ENCODE peak calls at places on chromosomes 4 and X, in eight cellular contexts. Y is GM20000, U is tibial nerve, E is lower leg skin, C is mesendoderm, N is HFF-Myc, G is lower lobe of right lung, H is fibroblast of the aortic adventitia. L is an unnamed sample.

GRCh38 chr4:77699731-77700210 is 94.2 kb downstream of the CXCL13 start:
- DNase-seq in Y (no peak), U (no peak), E (no peak), C (peak; percentile 93), N (peak; percentile 91), G (no peak), H (peak; percentile 72), L (peak; percentile 92)

GRCh38 chr4:128768373-128768996 is 41.0 kb upstream of the JADE1 start:
- DNase-seq in Y (no peak), U (no peak), E (no peak), C (peak; percentile 71), N (no peak), G (no peak), H (peak; percentile 78), L (peak; percentile 82)

GRCh38 chr4:158535130-158535614 is 13.5 kb downstream of the RXFP1 start:
- DNase-seq in Y (no peak), U (no peak), E (no peak), C (no peak), N (peak; percentile 31), G (no peak), H (peak; percentile 66), L (peak; percentile 76)

GRCh38 chr4:40992472-40993298 is 221.7 kb downstream of the APBB2 start:
- DNase-seq in Y (peak; percentile 36), U (no peak), E (no peak), C (no peak), N (no peak), G (no peak), H (peak; percentile 78), L (peak; percentile 94)

GRCh38 chr4:40626183-40626990 is 3.3 kb downstream of the RBM47 start:
- DNase-seq in Y (no peak), U (no peak), E (no peak), C (peak; percentile 47), N (no peak), G (no peak), H (no peak), L (peak; percentile 50)

GRCh38 chr4:27921236-27921635 is 1060.6 kb downstream of the STIM2 start:
- DNase-seq in Y (no peak), U (no peak), E (no peak), C (no peak), N (no peak), G (no peak), H (peak; percentile 2), L (peak; percentile 64)

GRCh38 chr4:143335979-143336827 is 473 bp upstream of the GAB1 start:
- DNase-seq in Y (peak; percentile 74), U (peak; percentile 75), E (peak; percentile 82), C (peak; percentile 98), N (peak; percentile 81), G (peak; percentile 94), H (peak; percentile 92), L (peak; percentile 87)

GRCh38 chr4:140637836-140638235 is 69.1 kb upstream of the UCP1 start:
- DNase-seq in Y (peak; percentile 74), U (no peak), E (no peak), C (peak; percentile 73), N (no peak), G (no peak), H (peak; percentile 24), L (peak; percentile 15)

GRCh38 chrX:13898084-13898483 is 81.2 kb upstream of the GPM6B start:
- DNase-seq in Y (peak; percentile 33), U (peak; percentile 14), E (no peak), C (peak; percentile 79), N (peak; percentile 6), G (no peak), H (peak; percentile 49), L (peak; percentile 38)

GRCh38 chr4:42570221-42570620 is 86.7 kb downstream of the ATP8A1 start:
- DNase-seq in Y (no peak), U (no peak), E (peak; percentile 20), C (peak; percentile 7), N (no peak), G (peak; percentile 66), H (peak; percentile 46), L (no peak)

GRCh38 chrX:123493857-123494256 is 239.0 kb downstream of the THOC2 start:
- DNase-seq in Y (no peak), U (no peak), E (no peak), C (no peak), N (no peak), G (no peak), H (no peak), L (no peak)

GRCh38 chrX:47579537-47579936 is 2.7 kb upstream of the TIMP1 start:
- DNase-seq in Y (peak; percentile 52), U (no peak), E (no peak), C (no peak), N (no peak), G (peak; percentile 45), H (peak; percentile 66), L (peak; percentile 94)

GRCh38 chr4:173237152-173237551 is 68.5 kb downstream of the GALNT7 start:
- DNase-seq in Y (no peak), U (no peak), E (no peak), C (no peak), N (no peak), G (no peak), H (no peak), L (no peak)

GRCh38 chr4:37767546-37767945 is 58.9 kb upstream of the PGM2 start:
- DNase-seq in Y (no peak), U (peak; percentile 42), E (peak; percentile 64), C (no peak), N (no peak), G (peak; percentile 87), H (peak; percentile 35), L (peak; percentile 80)

GRCh38 chrX:107826286-107827136 is 845 bp downstream of the MID2 start:
- DNase-seq in Y (peak; percentile 45), U (peak; percentile 13), E (no peak), C (peak; percentile 60), N (no peak), G (peak; percentile 55), H (peak; percentile 48), L (peak; percentile 56)

GRCh38 chr4:54296548-54297203 is 67.6 kb downstream of the PDGFRA start:
- DNase-seq in Y (no peak), U (no peak), E (no peak), C (no peak), N (no peak), G (no peak), H (no peak), L (no peak)

GRCh38 chrX:2696698-2697215 is 5.7 kb downstream of the CD99 start:
- DNase-seq in Y (peak; percentile 70), U (no peak), E (no peak), C (no peak), N (peak; percentile 79), G (no peak), H (peak; percentile 86), L (peak; percentile 92)

GRCh38 chr4:186192068-186192751 is 843 bp downstream of the CYP4V2 start:
- DNase-seq in Y (peak; percentile 45), U (no peak), E (peak; percentile 26), C (peak; percentile 73), N (no peak), G (no peak), H (peak; percentile 58), L (peak; percentile 46)

GRCh38 chrX:70504772-70505450 is 60.3 kb downstream of the DLG3 start:
- DNase-seq in Y (no peak), U (no peak), E (no peak), C (no peak), N (no peak), G (no peak), H (no peak), L (no peak)

GRCh38 chrX:78514852-78515251 is 144.3 kb downstream of the RTL3 start:
- DNase-seq in Y (peak; percentile 2), U (no peak), E (no peak), C (peak; percentile 79), N (no peak), G (no peak), H (peak; percentile 25), L (no peak)

GRCh38 chr4:38868055-38868965 is 704 bp downstream of the FAM114A1 start:
- DNase-seq in Y (no peak), U (peak; percentile 21), E (peak; percentile 34), C (peak; percentile 65), N (no peak), G (peak; percentile 58), H (peak; percentile 45), L (peak; percentile 42)

GRCh38 chrX:16528620-16529019 is 121.3 kb upstream of the S100G start:
- DNase-seq in Y (no peak), U (no peak), E (no peak), C (no peak), N (no peak), G (no peak), H (no peak), L (no peak)

GRCh38 chr4:30429813-30430466 is 290.2 kb upstream of the PCDH7 start:
- DNase-seq in Y (no peak), U (no peak), E (no peak), C (no peak), N (no peak), G (no peak), H (peak; percentile 74), L (peak; percentile 74)

GRCh38 chrX:2450681-2451080 is 50.1 kb downstream of the DHRSX start:
- DNase-seq in Y (no peak), U (no peak), E (no peak), C (peak; percentile 61), N (no peak), G (no peak), H (no peak), L (no peak)

GRCh38 chr4:164716901-164717300 is 37.0 kb upstream of the SMIM31 start:
- DNase-seq in Y (no peak), U (no peak), E (no peak), C (peak; percentile 48), N (no peak), G (no peak), H (no peak), L (no peak)

GRCh38 chrX:119503484-119503861 is 35.2 kb downstream of the SLC25A5 start:
- DNase-seq in Y (no peak), U (no peak), E (no peak), C (peak; percentile 53), N (no peak), G (peak; percentile 65), H (peak; percentile 90), L (peak; percentile 79)

GRCh38 chrX:129462707-129463106 is 60.6 kb downstream of the SMARCA1 start:
- DNase-seq in Y (no peak), U (no peak), E (no peak), C (no peak), N (no peak), G (no peak), H (no peak), L (no peak)

GRCh38 chr4:140343303-140343702 is 30.1 kb upstream of the SCOC start:
- DNase-seq in Y (no peak), U (no peak), E (no peak), C (peak; percentile 36), N (no peak), G (peak; percentile 77), H (no peak), L (peak; percentile 25)

GRCh38 chrX:47482065-47482511 is 934 bp downstream of the ZNF41 start:
- DNase-seq in Y (no peak), U (no peak), E (no peak), C (no peak), N (no peak), G (no peak), H (no peak), L (no peak)

GRCh38 chr4:150219841-150220240 is 141.6 kb downstream of the DCLK2 start:
- DNase-seq in Y (no peak), U (no peak), E (no peak), C (no peak), N (no peak), G (no peak), H (peak; percentile 79), L (no peak)

GRCh38 chrX:55450259-55450658 is 1.7 kb upstream of the MAGEH1 start:
- DNase-seq in Y (no peak), U (no peak), E (no peak), C (peak; percentile 10), N (no peak), G (no peak), H (peak; percentile 35), L (peak; percentile 2)